ENCODE peak calls at places on chromosomes 3 and 15, in ten cellular contexts. Q is tibial nerve, G is IMR-90, C is stomach, E is vagina, D is A549, Z is heart left ventricle, A is spleen, X is K562, W is testis. M is an unnamed sample.

GRCh38 chr15:99324082-99324620 is 72.9 kb downstream of the LRRC28 start:
- DNase-seq in Q (no peak), G (peak; percentile 83), C (no peak), E (no peak), D (peak; percentile 51), Z (peak; percentile 23), A (no peak), X (no peak), W (no peak), M (no peak)

GRCh38 chr3:2652416-2652815 is 457.8 kb downstream of the IL5RA start:
- DNase-seq in Q (no peak), G (no peak), C (no peak), E (no peak), D (no peak), Z (no peak), A (no peak), X (no peak), W (no peak), M (no peak)

GRCh38 chr3:172595648-172596393 is 72.6 kb upstream of the TNFSF10 start:
- DNase-seq in Q (no peak), G (peak; percentile 40), C (peak; percentile 38), E (no peak), D (peak; percentile 45), Z (peak; percentile 48), A (no peak), X (peak; percentile 52), W (peak; percentile 58), M (no peak)

GRCh38 chr3:125231895-125232294 is 19.3 kb upstream of the SLC12A8 start:
- DNase-seq in Q (no peak), G (peak; percentile 87), C (no peak), E (no peak), D (no peak), Z (no peak), A (no peak), X (no peak), W (no peak), M (no peak)

GRCh38 chr3:141408596-141408995 is 40.3 kb downstream of the ZBTB38 start:
- DNase-seq in Q (no peak), G (no peak), C (no peak), E (no peak), D (no peak), Z (no peak), A (no peak), X (no peak), W (no peak), M (no peak)

GRCh38 chr3:60421749-60422467 is 829.3 kb downstream of the FHIT start:
- DNase-seq in Q (no peak), G (no peak), C (no peak), E (no peak), D (no peak), Z (no peak), A (no peak), X (no peak), W (no peak), M (no peak)

GRCh38 chr15:34691024-34691423 is 63.8 kb downstream of the GJD2 start:
- DNase-seq in Q (no peak), G (peak; percentile 68), C (no peak), E (no peak), D (no peak), Z (no peak), A (no peak), X (no peak), W (no peak), M (no peak)

GRCh38 chr15:70197318-70197944 is 99.7 kb upstream of the TLE3 start:
- DNase-seq in Q (no peak), G (no peak), C (no peak), E (no peak), D (no peak), Z (no peak), A (no peak), X (no peak), W (no peak), M (peak; percentile 42)

GRCh38 chr15:71425388-71425787 is 310.1 kb downstream of the THSD4 start:
- DNase-seq in Q (no peak), G (no peak), C (no peak), E (no peak), D (no peak), Z (no peak), A (no peak), X (no peak), W (no peak), M (no peak)

GRCh38 chr3:172808969-172809546 is 58.5 kb downstream of the ECT2 start:
- DNase-seq in Q (no peak), G (peak; percentile 61), C (no peak), E (no peak), D (no peak), Z (no peak), A (no peak), X (no peak), W (no peak), M (no peak)

GRCh38 chr3:184315871-184316661 is 1.7 kb downstream of the EIF4G1 start:
- DNase-seq in Q (no peak), G (peak; percentile 23), C (no peak), E (no peak), D (no peak), Z (no peak), A (no peak), X (peak; percentile 12), W (no peak), M (no peak)

GRCh38 chr3:66297917-66298316 is 77.1 kb downstream of the SLC25A26 start:
- DNase-seq in Q (no peak), G (peak; percentile 75), C (no peak), E (no peak), D (no peak), Z (no peak), A (no peak), X (no peak), W (no peak), M (no peak)

GRCh38 chr3:71304684-71305083 is 278.8 kb downstream of the FOXP1 start:
- DNase-seq in Q (no peak), G (peak; percentile 72), C (no peak), E (no peak), D (no peak), Z (peak; percentile 31), A (no peak), X (no peak), W (peak; percentile 55), M (no peak)

GRCh38 chr3:71304261-71304646 is 279.3 kb downstream of the FOXP1 start:
- DNase-seq in Q (no peak), G (no peak), C (no peak), E (no peak), D (no peak), Z (no peak), A (no peak), X (no peak), W (no peak), M (no peak)

GRCh38 chr3:71307884-71308697 is 275.4 kb downstream of the FOXP1 start:
- DNase-seq in Q (no peak), G (peak; percentile 46), C (no peak), E (no peak), D (no peak), Z (no peak), A (no peak), X (no peak), W (no peak), M (no peak)

GRCh38 chr3:71303627-71304260 is 279.8 kb downstream of the FOXP1 start:
- DNase-seq in Q (no peak), G (no peak), C (no peak), E (no peak), D (no peak), Z (no peak), A (no peak), X (no peak), W (peak; percentile 38), M (no peak)

DNA sequence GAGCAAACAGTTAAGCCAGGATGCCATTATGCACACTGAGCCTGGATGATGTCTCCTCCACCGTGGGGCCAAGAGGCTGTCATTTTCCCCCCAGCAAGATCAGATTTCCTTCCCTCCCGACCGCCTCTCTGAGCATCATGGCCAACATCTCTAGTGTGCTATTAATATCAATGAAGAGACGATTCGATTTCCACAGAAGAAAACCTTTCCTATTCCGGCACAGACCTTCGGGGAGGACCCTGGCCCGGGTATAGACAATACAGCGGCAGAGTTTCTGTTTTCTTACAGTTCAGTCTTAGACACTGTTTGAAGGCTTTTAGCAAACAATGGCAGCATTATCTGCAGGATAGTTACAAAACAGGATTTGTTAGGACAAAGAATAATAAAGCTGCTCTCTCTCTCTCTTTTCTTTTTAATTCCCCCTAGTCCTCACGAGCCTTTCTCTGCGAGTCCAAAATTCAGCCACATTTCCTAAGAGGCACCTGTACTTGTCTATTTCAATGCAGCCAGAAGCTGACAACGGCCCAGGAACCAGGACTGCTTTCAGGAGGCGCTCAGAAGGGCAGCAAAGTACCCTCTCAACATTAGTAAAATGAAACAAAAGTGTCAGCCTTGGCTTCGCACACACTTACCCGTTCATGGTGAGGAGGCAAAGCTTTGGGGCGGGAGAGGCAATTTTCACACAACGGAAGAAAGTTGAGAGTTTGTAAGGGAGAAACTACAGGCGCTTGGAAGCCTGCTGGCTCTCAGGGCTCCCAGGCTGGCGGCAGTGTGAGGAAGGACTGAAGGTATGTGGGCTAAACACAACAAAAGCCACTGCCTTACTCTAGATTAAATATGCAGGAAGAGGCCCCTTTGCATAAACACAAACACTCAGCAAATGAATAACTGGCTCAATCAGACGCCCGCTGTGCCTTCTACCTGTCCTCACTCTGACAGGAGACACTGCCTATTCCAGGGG is 278.0 kb downstream of the FOXP1 start:
- DNase-seq in Q (no peak), G (peak; percentile 57), C (peak; percentile 34), E (no peak), D (no peak), Z (peak; percentile 48), A (peak; percentile 73), X (no peak), W (peak; percentile 28), M (no peak)
- H3K27ac ChIP-seq in Q (peak overlapping the region; percentile 53), G (peak overlapping the region; percentile 77), C (peak overlapping the region; percentile 59), E (peak overlapping the region; percentile 48), D (no peak overlapping the region), Z (peak overlapping the region; percentile 45), A (peak overlapping the region; percentile 82), X (no peak overlapping the region), W (peak overlapping the region; percentile 21), M (peak overlapping the region; percentile 83)

GRCh38 chr15:93001156-93001555 is 87.9 kb downstream of the RGMA start:
- DNase-seq in Q (no peak), G (peak; percentile 19), C (no peak), E (no peak), D (no peak), Z (no peak), A (no peak), X (no peak), W (no peak), M (no peak)
- TF ChIP-seq POLR2A in Q (no peak), G (no peak), C (no peak), E (no peak), D (no peak), Z (no peak), A (no peak), X (no peak), W (no peak), M (no peak)

DNA sequence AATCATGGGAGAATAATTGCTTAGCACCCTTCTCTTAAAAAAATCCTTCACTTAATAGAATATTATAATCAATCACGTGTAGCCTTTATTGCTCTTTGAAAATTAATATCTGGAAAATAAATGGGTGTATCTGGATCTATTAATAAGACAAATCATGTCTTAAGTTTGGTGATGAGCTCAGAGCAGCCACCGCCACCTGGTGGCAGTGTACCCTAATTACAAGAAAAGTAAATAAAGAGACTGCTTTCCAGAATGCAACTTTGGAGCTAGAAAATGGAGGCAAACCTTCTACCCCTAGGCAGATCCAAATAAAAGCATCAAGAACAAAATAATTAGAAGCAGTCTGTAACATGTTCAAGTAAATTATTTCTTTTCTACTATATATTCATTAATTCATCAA is 43.5 kb downstream of the EPHB1 start:
- DNase-seq in Q (no peak), G (no peak), C (no peak), E (no peak), D (no peak), Z (no peak), A (no peak), X (no peak), W (no peak), M (no peak)
- TF ChIP-seq CTCF in Q (no peak), G (peak; percentile 10), C (no peak), E (no peak), D (peak; percentile 8), Z (no peak), A (no peak), X (peak; percentile 35), W (peak; percentile 20), M (no peak)

GRCh38 chr3:75180945-75181298 is 483.2 kb upstream of the FRG2C start:
- DNase-seq in Q (no peak), G (no peak), C (no peak), E (no peak), D (no peak), Z (no peak), A (no peak), X (no peak), W (no peak), M (no peak)
- H3K27ac ChIP-seq in Q (no peak overlapping the region), G (no peak overlapping the region), C (no peak overlapping the region), E (no peak overlapping the region), D (no peak overlapping the region), Z (no peak overlapping the region), A (no peak overlapping the region), X (no peak overlapping the region), W (no peak overlapping the region), M (no peak overlapping the region)